ENCODE peak calls at places on chromosomes 7 and 10, in five cellular contexts. Y, N, L, F and R are unnamed samples.

GRCh38 chr10:70137927-70138883 is 5.6 kb upstream of the AIFM2 start:
- DNase-seq in Y (no peak), L (no peak), F (no peak), N (no peak), R (no peak)

GRCh38 chr10:16049050-16049449 is 188.7 kb upstream of the MINDY3 start:
- DNase-seq in L (no peak), N (no peak), F (no peak), Y (no peak), R (no peak)

GRCh38 chr7:94236960-94237359 is 157.7 kb upstream of the COL1A2 start:
- DNase-seq in L (no peak), N (no peak), F (no peak), Y (no peak), R (no peak)

GRCh38 chr10:106395061-106395749 is 769.3 kb downstream of the SORCS1 start:
- DNase-seq in F (no peak), N (no peak), Y (no peak), L (no peak), R (no peak)

GRCh38 chr7:117122536-117122935 is 169.2 kb downstream of the ST7 start:
- DNase-seq in Y (no peak), N (no peak), F (no peak), L (no peak), R (no peak)

GRCh38 chr10:35606423-35606822 is 1.3 kb downstream of the GJD4 start:
- DNase-seq in L (no peak), Y (no peak), N (no peak), F (no peak), R (no peak)

GRCh38 chr10:91909178-91909677 is at the start of gene FGFBP3:
- DNase-seq in Y (no peak), L (no peak), N (no peak), F (no peak), R (peak)

GRCh38 chr7:31688347-31688746 is 1.3 kb downstream of the PPP1R17 start:
- DNase-seq in N (peak), L (no peak), F (no peak), Y (no peak), R (no peak)

GRCh38 chr10:72306215-72306760 is 32.6 kb downstream of the DDIT4 start:
- DNase-seq in Y (no peak), N (no peak), L (no peak), F (no peak), R (no peak)

GRCh38 chr10:30062090-30062489 is 2.7 kb upstream of the JCAD start:
- DNase-seq in L (no peak), N (no peak), F (no peak), Y (no peak), R (no peak)

GRCh38 chr10:91613411-91614253 is 19.2 kb downstream of the PPP1R3C start:
- DNase-seq in N (no peak), Y (peak), L (peak), F (no peak), R (no peak)

GRCh38 chr10:11108356-11108755 is 90.7 kb downstream of the CELF2 start:
- DNase-seq in Y (no peak), F (no peak), N (no peak), L (no peak), R (no peak)

GRCh38 chr10:67438605-67439258 is 257.3 kb downstream of the CTNNA3 start:
- DNase-seq in F (no peak), Y (no peak), L (no peak), N (no peak), R (no peak)

GRCh38 chr7:45574521-45575500 is 643 bp downstream of the ADCY1 start:
- DNase-seq in L (peak), Y (peak), F (no peak), N (no peak), R (peak)

GRCh38 chr7:65968256-65969185 is 13.5 kb downstream of the GUSB start:
- DNase-seq in N (no peak), L (no peak), Y (no peak), F (no peak), R (no peak)

GRCh38 chr10:46523119-46523880 is 33.2 kb downstream of the GPRIN2 start:
- DNase-seq in F (no peak), L (peak), Y (no peak), N (no peak), R (no peak)

GRCh38 chr10:109978481-109978880 is 29.3 kb upstream of the ADD3 start:
- DNase-seq in Y (peak), L (peak), F (peak), N (no peak), R (no peak)

GRCh38 chr7:75866497-75867389 is 12.1 kb upstream of the RHBDD2 start:
- DNase-seq in L (no peak), Y (peak), N (no peak), F (peak), R (peak)

GRCh38 chr7:44223362-44224114 is 22.8 kb downstream of the YKT6 start:
- DNase-seq in L (no peak), N (no peak), F (no peak), Y (no peak), R (peak)

GRCh38 chr10:79047875-79048638 is 20.7 kb upstream of the ZMIZ1 start:
- DNase-seq in F (peak), L (no peak), Y (no peak), N (no peak), R (no peak)

GRCh38 chr7:41085244-41085643 is 617.6 kb downstream of the INHBA start:
- DNase-seq in F (no peak), L (no peak), N (no peak), Y (no peak), R (no peak)

GRCh38 chr10:13827418-13827817 is 240.7 kb downstream of the PRPF18 start:
- DNase-seq in F (no peak), Y (no peak), N (no peak), L (no peak), R (no peak)

GRCh38 chr10:86317949-86318725 is 48.5 kb downstream of the GRID1 start:
- DNase-seq in N (no peak), Y (no peak), L (no peak), F (no peak), R (no peak)

GRCh38 chr7:151243411-151244155 is 4.9 kb downstream of the SMARCD3 start:
- DNase-seq in F (peak), Y (no peak), N (no peak), L (no peak), R (peak)

GRCh38 chr10:32692174-32692573 is 246.2 kb downstream of the CCDC7 start:
- DNase-seq in F (no peak), Y (no peak), L (peak), N (no peak), R (no peak)

GRCh38 chr7:94417921-94418320 is 23.2 kb downstream of the COL1A2 start:
- DNase-seq in N (no peak), Y (no peak), F (no peak), L (no peak), R (no peak)

GRCh38 chr7:50427518-50427917 is 22.6 kb downstream of the FIGNL1 start:
- DNase-seq in Y (no peak), N (no peak), F (no peak), L (no peak), R (no peak)

GRCh38 chr7:43053968-43054367 is 58.5 kb upstream of the HECW1 start:
- DNase-seq in Y (no peak), F (no peak), N (peak), L (no peak), R (no peak)

GRCh38 chr10:23432639-23433038 is 6.2 kb upstream of the OTUD1 start:
- DNase-seq in N (no peak), Y (no peak), L (no peak), F (no peak), R (no peak)

GRCh38 chr10:43863859-43864591 is 215.3 kb upstream of the ZNF32 start:
- DNase-seq in F (no peak), Y (peak), N (no peak), L (no peak), R (no peak)

GRCh38 chr7:95607477-95608010 is 11.2 kb upstream of the PDK4 start:
- DNase-seq in N (no peak), Y (no peak), F (no peak), L (no peak), R (no peak)

GRCh38 chr10:22503315-22504090 is 158.2 kb downstream of the SPAG6 start:
- DNase-seq in Y (no peak), F (no peak), L (no peak), N (no peak), R (no peak)

GRCh38 chr7:101911800-101912705 is 94.6 kb downstream of the CUX1 start:
- DNase-seq in N (no peak), L (no peak), F (no peak), Y (peak), R (no peak)

GRCh38 chr7:84058311-84059076 is 136.1 kb downstream of the SEMA3A start:
- DNase-seq in F (no peak), L (no peak), Y (no peak), N (no peak), R (no peak)